ENCODE peak calls at places on chromosomes 13 and 19, in seven cellular contexts. Y is astrocyte, W is adrenal gland, M is tibial nerve, E is fibroblast of pulmonary artery, U is A673, L is heart left ventricle. B is an unnamed sample.

GRCh38 chr13:30727491-30728350 is 7.6 kb upstream of the ALOX5AP start:
- DNase-seq in E (no peak), U (no peak), M (no peak), Y (no peak), W (no peak), L (no peak), B (no peak)

GRCh38 chr19:6087074-6087506 is 23.2 kb downstream of the RFX2 start:
- DNase-seq in W (no peak), Y (no peak), E (no peak), M (no peak), L (no peak), U (no peak), B (no peak)

GRCh38 chr13:71118779-71119364 is 748.1 kb downstream of the DACH1 start:
- DNase-seq in E (no peak), L (no peak), U (no peak), M (no peak), Y (no peak), W (no peak), B (no peak)

GRCh38 chr13:23901365-23901764 is 4.1 kb upstream of the C1QTNF9B start:
- DNase-seq in U (no peak), E (no peak), L (no peak), Y (peak; percentile 38), M (no peak), W (no peak), B (no peak)

GRCh38 chr19:5418676-5419075 is 36.5 kb upstream of the ZNRF4 start:
- DNase-seq in L (no peak), W (no peak), U (no peak), Y (no peak), M (no peak), E (no peak), B (no peak)

GRCh38 chr19:38219221-38219620 is 4.8 kb downstream of the DPF1 start:
- DNase-seq in U (no peak), L (no peak), W (no peak), M (no peak), E (no peak), Y (no peak), B (no peak)

GRCh38 chr13:40026174-40026585 is 370.7 kb downstream of the COG6 start:
- DNase-seq in M (no peak), L (no peak), W (no peak), Y (peak; percentile 75), E (no peak), U (no peak), B (no peak)

GRCh38 chr13:34764246-34764645 is 177.8 kb upstream of the NBEA start:
- DNase-seq in Y (no peak), U (no peak), M (no peak), L (no peak), W (no peak), E (no peak), B (no peak)

GRCh38 chr19:32677657-32678056 is 2.0 kb downstream of the RGS9BP start:
- DNase-seq in W (no peak), E (no peak), M (no peak), U (peak; percentile 46), Y (no peak), L (no peak), B (no peak)

GRCh38 chr13:40688781-40689180 is 22.3 kb upstream of the FOXO1 start:
- DNase-seq in E (no peak), W (no peak), L (no peak), U (no peak), Y (no peak), M (no peak), B (no peak)

GRCh38 chr19:19211499-19212432 is at the start of gene NCAN:
- DNase-seq in E (no peak), Y (no peak), W (no peak), M (no peak), U (no peak), L (no peak), B (no peak)

GRCh38 chr13:75217949-75218348 is 264.0 kb downstream of the TBC1D4 start:
- DNase-seq in W (no peak), U (peak; percentile 10), Y (peak; percentile 77), E (peak; percentile 50), M (no peak), L (no peak), B (no peak)

GRCh38 chr13:31115616-31116015 is 46.1 kb downstream of the HSPH1 start:
- DNase-seq in L (no peak), U (no peak), Y (no peak), M (no peak), E (no peak), W (no peak), B (no peak)

GRCh38 chr13:79874396-79875360 is 393.7 kb downstream of the NDFIP2 start:
- DNase-seq in L (no peak), Y (peak; percentile 12), W (no peak), U (peak; percentile 20), E (no peak), M (no peak), B (no peak)

GRCh38 chr13:28488376-28489005 is 6.4 kb downstream of the FLT1 start:
- DNase-seq in U (no peak), W (no peak), L (no peak), M (no peak), Y (no peak), E (no peak), B (no peak)

GRCh38 chr19:19049406-19049805 is 14.4 kb upstream of the SLC25A42 start:
- DNase-seq in L (no peak), E (no peak), Y (no peak), U (no peak), W (no peak), M (no peak), B (no peak)

GRCh38 chr19:8004723-8005513 is 523 bp downstream of the ELAVL1 start:
- DNase-seq in M (no peak), E (peak; percentile 33), U (peak; percentile 30), L (no peak), W (peak; percentile 19), Y (no peak), B (peak; percentile 41)

GRCh38 chr13:95623141-95623540 is 21.4 kb downstream of the DZIP1 start:
- DNase-seq in M (no peak), L (no peak), W (no peak), E (no peak), Y (no peak), U (no peak), B (no peak)

GRCh38 chr19:9306443-9306842 is 3.2 kb downstream of the ZNF699 start:
- DNase-seq in L (no peak), U (no peak), E (peak; percentile 39), Y (peak; percentile 97), M (no peak), W (no peak), B (no peak)

GRCh38 chr13:40180776-40181175 is 485.7 kb downstream of the FOXO1 start:
- DNase-seq in E (no peak), L (no peak), U (no peak), Y (no peak), W (no peak), M (no peak), B (no peak)

GRCh38 chr19:7784856-7785255 is 21.8 kb downstream of the CLEC4M start:
- DNase-seq in U (no peak), L (no peak), M (no peak), E (no peak), W (no peak), Y (no peak), B (no peak)

GRCh38 chr13:22162889-22163288 is 492.0 kb downstream of the FGF9 start:
- DNase-seq in U (no peak), L (no peak), Y (no peak), W (no peak), E (no peak), M (no peak), B (no peak)

GRCh38 chr19:12093777-12094176 is 29.2 kb downstream of the ZNF844 start:
- DNase-seq in W (no peak), E (no peak), Y (no peak), U (no peak), L (no peak), M (no peak), B (no peak)

GRCh38 chr13:46622013-46622917 is 69.3 kb downstream of the LRCH1 start:
- DNase-seq in L (no peak), W (no peak), E (no peak), U (peak; percentile 49), M (no peak), Y (no peak), B (no peak)

GRCh38 chr13:76879876-76880270 is 6.3 kb downstream of the KCTD12 start:
- DNase-seq in Y (no peak), L (no peak), U (no peak), E (no peak), W (no peak), M (no peak), B (no peak)

GRCh38 chr19:30073152-30074000 is 131.3 kb downstream of the URI1 start:
- DNase-seq in E (no peak), L (no peak), Y (no peak), M (no peak), U (no peak), W (no peak), B (no peak)

GRCh38 chr13:88303157-88303556 is 632.0 kb downstream of the SLITRK5 start:
- DNase-seq in M (no peak), Y (no peak), U (no peak), W (no peak), E (no peak), L (no peak), B (no peak)

GRCh38 chr13:102484329-102484728 is 82.5 kb upstream of the FGF14 start:
- DNase-seq in L (no peak), E (no peak), Y (peak; percentile 2), U (peak; percentile 60), M (no peak), W (no peak), B (no peak)

GRCh38 chr13:83692800-83693199 is 189.5 kb downstream of the SLITRK1 start:
- DNase-seq in E (no peak), W (no peak), M (no peak), U (no peak), Y (no peak), L (no peak), B (no peak)
- TF ChIP-seq CTCF in E (no peak), W (no peak), M (no peak), U (no peak), Y (no peak), L (no peak), B (no peak)

GRCh38 chr13:98172570-98173405 is 4.3 kb downstream of the RNF113B start:
- DNase-seq in U (peak; percentile 55), Y (peak; percentile 62), W (peak; percentile 51), M (no peak), E (peak; percentile 65), L (no peak), B (no peak)
- H3K4me3 ChIP-seq in U (no peak overlapping the region), Y (peak overlapping the region; percentile 14), W (no peak overlapping the region), M (no peak overlapping the region), E (no peak overlapping the region), L (no peak overlapping the region), B (no peak overlapping the region)

DNA sequence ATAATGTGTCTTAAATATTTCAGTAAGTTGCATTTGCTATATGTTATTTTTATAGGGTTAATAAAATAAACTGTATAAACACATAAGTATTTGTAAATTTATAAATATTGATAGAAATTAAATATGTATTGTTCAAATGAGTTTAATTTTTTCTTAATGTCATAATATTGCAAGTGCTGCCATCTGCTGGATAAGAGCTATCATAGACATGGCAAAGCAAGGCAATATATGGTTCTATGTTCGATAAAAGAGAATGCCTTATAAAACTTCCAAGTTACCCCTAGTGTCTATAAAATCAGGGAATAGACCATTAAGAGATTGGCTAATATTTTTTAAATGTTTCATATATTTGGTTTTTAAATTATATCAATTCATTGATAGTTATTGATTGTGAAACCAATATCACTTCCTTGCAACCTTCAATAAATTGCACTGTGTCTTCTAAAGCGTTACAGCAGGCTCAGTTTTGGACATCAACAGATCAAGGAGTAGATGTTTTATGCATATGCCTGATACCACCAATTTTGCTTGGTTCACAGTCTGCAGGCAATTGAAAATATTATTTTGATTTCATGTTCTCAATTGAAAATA is 29.0 kb upstream of the SLITRK6 start:
- DNase-seq in Y (peak; percentile 1), U (peak; percentile 30), L (no peak), E (peak; percentile 44), M (no peak), W (peak; percentile 2), B (no peak)
- TF ChIP-seq CTCF in Y (peak; percentile 63), U (peak; percentile 75), L (peak; percentile 43), E (peak; percentile 68), M (peak; percentile 62), W (peak; percentile 53), B (no peak)

GRCh38 chr13:53250977-53251376 is 222.4 kb downstream of the OLFM4 start:
- DNase-seq in U (no peak), W (no peak), M (no peak), Y (no peak), E (no peak), L (no peak), B (no peak)
- H3K4me3 ChIP-seq in U (no peak overlapping the region), W (no peak overlapping the region), M (no peak overlapping the region), Y (no peak overlapping the region), E (no peak overlapping the region), L (no peak overlapping the region), B (no peak overlapping the region)